ENCODE peak calls at places on chromosomes 13 and 19, in nine cellular contexts. R is colonic mucosa, D is left ventricle myocardium superior, N is EH, X is GM06990, S is GM04504, C is tibial artery, M is T follicular helper cell, B is psoas muscle. L is an unnamed sample.

GRCh38 chr13:75762967-75763366 is 126.8 kb downstream of the LMO7 start:
- DNase-seq in N (no peak), C (no peak), S (no peak), B (no peak), M (no peak), D (no peak), X (no peak), R (no peak), L (no peak)

GRCh38 chr13:48125794-48126228 is 30.9 kb upstream of the MED4 start:
- DNase-seq in B (no peak), M (no peak), S (no peak), C (peak; percentile 37), D (peak; percentile 32), X (no peak), R (no peak), N (peak; percentile 58), L (peak; percentile 45)

GRCh38 chr19:47226426-47227346 is 4.3 kb downstream of the BBC3 start:
- DNase-seq in D (peak; percentile 92), M (no peak), B (peak; percentile 88), C (peak; percentile 91), R (peak; percentile 95), N (peak; percentile 90), S (no peak), X (peak; percentile 83), L (no peak)

GRCh38 chr13:52600666-52601065 is 41.6 kb upstream of the HNRNPA1L2 start:
- DNase-seq in X (no peak), S (no peak), D (no peak), C (no peak), M (no peak), N (peak; percentile 18), B (no peak), R (no peak), L (no peak)

GRCh38 chr19:33194527-33194883 is 375 bp downstream of the LRP3 start:
- DNase-seq in D (peak; percentile 54), M (no peak), X (no peak), R (no peak), N (peak; percentile 22), S (no peak), C (no peak), B (no peak), L (no peak)

GRCh38 chr13:113671066-113672001 is 4.3 kb downstream of the GRK1 start:
- DNase-seq in S (no peak), D (peak; percentile 24), B (no peak), N (no peak), C (peak; percentile 15), M (no peak), R (no peak), X (no peak), L (no peak)

GRCh38 chr19:56668676-56669075 is 2.9 kb downstream of the ZNF835 start:
- DNase-seq in S (no peak), C (no peak), B (no peak), M (no peak), D (no peak), R (no peak), X (no peak), N (no peak), L (no peak)

GRCh38 chr13:48979892-48980291 is 4.2 kb downstream of the FNDC3A start:
- DNase-seq in R (no peak), X (peak; percentile 58), C (no peak), B (no peak), N (no peak), D (no peak), M (no peak), S (no peak), L (no peak)

GRCh38 chr13:25065974-25066770 is 29.8 kb upstream of the PABPC3 start:
- DNase-seq in M (no peak), N (no peak), S (no peak), D (no peak), C (no peak), B (no peak), X (no peak), R (no peak), L (no peak)

GRCh38 chr13:23509781-23510543 is 60.2 kb upstream of the TNFRSF19 start:
- DNase-seq in R (no peak), X (no peak), N (peak; percentile 90), D (no peak), S (no peak), B (no peak), C (no peak), M (no peak), L (no peak)

GRCh38 chr13:40401911-40402776 is 264.3 kb downstream of the FOXO1 start:
- DNase-seq in B (peak; percentile 98), S (peak; percentile 94), D (peak; percentile 96), X (peak; percentile 59), C (peak; percentile 98), N (peak; percentile 99), R (peak; percentile 97), M (no peak), L (peak; percentile 94)

GRCh38 chr19:19900124-19900523 is 622 bp upstream of the ZNF93 start:
- DNase-seq in C (no peak), M (no peak), X (no peak), B (no peak), S (peak; percentile 48), D (no peak), R (no peak), N (peak; percentile 74), L (peak; percentile 43)

GRCh38 chr13:32917504-32917903 is 98.7 kb upstream of the KL start:
- DNase-seq in N (peak; percentile 27), C (no peak), B (no peak), S (no peak), X (peak; percentile 55), D (no peak), R (no peak), M (no peak), L (no peak)

GRCh38 chr13:42225051-42225450 is 46.9 kb upstream of the AKAP11 start:
- DNase-seq in S (no peak), N (no peak), C (no peak), X (no peak), D (no peak), B (no peak), M (no peak), R (no peak), L (no peak)

GRCh38 chr13:45179428-45179827 is 21.4 kb downstream of the KCTD4 start:
- DNase-seq in B (no peak), S (no peak), R (peak; percentile 40), M (no peak), N (peak; percentile 55), D (no peak), X (no peak), C (no peak), L (no peak)

GRCh38 chr19:53467138-53467502 is 413 bp upstream of the ZNF813 start:
- DNase-seq in D (peak; percentile 38), X (no peak), R (no peak), N (no peak), S (no peak), C (peak; percentile 26), B (no peak), M (no peak), L (no peak)

GRCh38 chr13:36819811-36820140 is 754 bp downstream of the RFXAP start:
- DNase-seq in R (no peak), N (peak; percentile 47), S (no peak), B (no peak), C (no peak), M (no peak), X (no peak), D (no peak), L (no peak)

L was measured in stromal cell of bone marrow.